ENCODE peak calls at places on chromosome 9, in nine cellular contexts. One of them, this sample, is unnamed.

GRCh38 chr9:6014668-6015270 is 655 bp downstream of the RANBP6 start:
- DNase-seq in lung: no peak
- DNase-seq in aorta: no peak
- DNase-seq in dorsolateral prefrontal cortex: no peak
- DNase-seq in uterus: no peak
- DNase-seq in A549: peak; percentile 36
- DNase-seq in HCT116: peak; percentile 7
- DNase-seq in SJSA1: peak; percentile 26
- DNase-seq in heart right ventricle: no peak
- DNase-seq in this sample: no peak

GRCh38 chr9:21252727-21253547 is 13.1 kb upstream of the IFNA14 start:
- DNase-seq in lung: peak; percentile 33
- DNase-seq in aorta: no peak
- DNase-seq in dorsolateral prefrontal cortex: no peak
- DNase-seq in uterus: no peak
- DNase-seq in A549: peak; percentile 42
- DNase-seq in HCT116: peak; percentile 38
- DNase-seq in SJSA1: peak; percentile 2
- DNase-seq in heart right ventricle: no peak
- DNase-seq in this sample: no peak

GRCh38 chr9:116278326-116278725 is 124.7 kb downstream of the PAPPA start:
- DNase-seq in lung: no peak
- DNase-seq in aorta: no peak
- DNase-seq in dorsolateral prefrontal cortex: no peak
- DNase-seq in uterus: no peak
- DNase-seq in A549: no peak
- DNase-seq in HCT116: no peak
- DNase-seq in SJSA1: peak; percentile 76
- DNase-seq in heart right ventricle: no peak
- DNase-seq in this sample: no peak

GRCh38 chr9:88574993-88575392 is 40.0 kb downstream of the NXNL2 start:
- DNase-seq in lung: no peak
- DNase-seq in aorta: no peak
- DNase-seq in dorsolateral prefrontal cortex: no peak
- DNase-seq in uterus: peak; percentile 59
- DNase-seq in A549: peak; percentile 16
- DNase-seq in HCT116: no peak
- DNase-seq in SJSA1: peak; percentile 33
- DNase-seq in heart right ventricle: no peak
- DNase-seq in this sample: no peak

GRCh38 chr9:5813837-5814236 is 19.1 kb downstream of the ERMP1 start:
- DNase-seq in lung: no peak
- DNase-seq in aorta: no peak
- DNase-seq in dorsolateral prefrontal cortex: no peak
- DNase-seq in uterus: no peak
- DNase-seq in A549: no peak
- DNase-seq in HCT116: no peak
- DNase-seq in SJSA1: no peak
- DNase-seq in heart right ventricle: no peak
- DNase-seq in this sample: no peak

GRCh38 chr9:69389437-69389995 is 64.5 kb downstream of the ENTREP1 start:
- DNase-seq in lung: no peak
- DNase-seq in aorta: no peak
- DNase-seq in dorsolateral prefrontal cortex: no peak
- DNase-seq in uterus: no peak
- DNase-seq in A549: no peak
- DNase-seq in HCT116: no peak
- DNase-seq in SJSA1: no peak
- DNase-seq in heart right ventricle: no peak
- DNase-seq in this sample: no peak

GRCh38 chr9:28456886-28457285 is 883.6 kb upstream of the C9orf72 start:
- DNase-seq in lung: no peak
- DNase-seq in aorta: no peak
- DNase-seq in dorsolateral prefrontal cortex: no peak
- DNase-seq in uterus: no peak
- DNase-seq in A549: no peak
- DNase-seq in HCT116: no peak
- DNase-seq in SJSA1: no peak
- DNase-seq in heart right ventricle: no peak
- DNase-seq in this sample: no peak

GRCh38 chr9:134959971-134960310 is 42.2 kb upstream of the FCN1 start:
- DNase-seq in lung: no peak
- DNase-seq in aorta: peak; percentile 58
- DNase-seq in dorsolateral prefrontal cortex: peak; percentile 35
- DNase-seq in uterus: no peak
- DNase-seq in A549: no peak
- DNase-seq in HCT116: no peak
- DNase-seq in SJSA1: no peak
- DNase-seq in heart right ventricle: no peak
- DNase-seq in this sample: no peak

GRCh38 chr9:4796530-4796929 is 3.8 kb downstream of the RCL1 start:
- DNase-seq in lung: no peak
- DNase-seq in aorta: no peak
- DNase-seq in dorsolateral prefrontal cortex: no peak
- DNase-seq in uterus: no peak
- DNase-seq in A549: no peak
- DNase-seq in HCT116: no peak
- DNase-seq in SJSA1: no peak
- DNase-seq in heart right ventricle: no peak
- DNase-seq in this sample: no peak

GRCh38 chr9:4799775-4800174 is 7.0 kb downstream of the RCL1 start:
- DNase-seq in lung: no peak
- DNase-seq in aorta: no peak
- DNase-seq in dorsolateral prefrontal cortex: no peak
- DNase-seq in uterus: no peak
- DNase-seq in A549: no peak
- DNase-seq in HCT116: no peak
- DNase-seq in SJSA1: no peak
- DNase-seq in heart right ventricle: no peak
- DNase-seq in this sample: no peak

GRCh38 chr9:4801156-4801555 is 8.4 kb downstream of the RCL1 start:
- DNase-seq in lung: no peak
- DNase-seq in aorta: no peak
- DNase-seq in dorsolateral prefrontal cortex: no peak
- DNase-seq in uterus: no peak
- DNase-seq in A549: no peak
- DNase-seq in HCT116: no peak
- DNase-seq in SJSA1: peak; percentile 0
- DNase-seq in heart right ventricle: no peak
- DNase-seq in this sample: no peak

GRCh38 chr9:4796988-4797956 is 4.5 kb downstream of the RCL1 start:
- DNase-seq in lung: no peak
- DNase-seq in aorta: no peak
- DNase-seq in dorsolateral prefrontal cortex: no peak
- DNase-seq in uterus: no peak
- DNase-seq in A549: peak; percentile 53
- DNase-seq in HCT116: peak; percentile 38
- DNase-seq in SJSA1: peak; percentile 1
- DNase-seq in heart right ventricle: no peak
- DNase-seq in this sample: no peak

GRCh38 chr9:4798281-4798680 is 5.5 kb downstream of the RCL1 start:
- DNase-seq in lung: no peak
- DNase-seq in aorta: no peak
- DNase-seq in dorsolateral prefrontal cortex: no peak
- DNase-seq in uterus: no peak
- DNase-seq in A549: no peak
- DNase-seq in HCT116: no peak
- DNase-seq in SJSA1: no peak
- DNase-seq in heart right ventricle: no peak
- DNase-seq in this sample: no peak
- H3K27ac ChIP-seq in lung: no peak overlapping the region
- H3K27ac ChIP-seq in aorta: peak overlapping the region; percentile 67
- H3K27ac ChIP-seq in dorsolateral prefrontal cortex: no peak overlapping the region
- H3K27ac ChIP-seq in uterus: peak overlapping the region; percentile 44
- H3K27ac ChIP-seq in A549: no peak overlapping the region
- H3K27ac ChIP-seq in HCT116: no peak overlapping the region
- H3K27ac ChIP-seq in SJSA1: no peak overlapping the region
- H3K27ac ChIP-seq in heart right ventricle: peak overlapping the region; percentile 46
- H3K27ac ChIP-seq in this sample: peak overlapping the region; percentile 31

GRCh38 chr9:127905788-127906191 is 6.4 kb upstream of the ST6GALNAC6 start:
- DNase-seq in lung: no peak
- DNase-seq in aorta: no peak
- DNase-seq in dorsolateral prefrontal cortex: no peak
- DNase-seq in uterus: no peak
- DNase-seq in A549: no peak
- DNase-seq in HCT116: no peak
- DNase-seq in SJSA1: no peak
- DNase-seq in heart right ventricle: no peak
- DNase-seq in this sample: no peak

GRCh38 chr9:127903557-127904475 is 4.4 kb upstream of the ST6GALNAC6 start:
- DNase-seq in lung: peak; percentile 78
- DNase-seq in aorta: peak; percentile 92
- DNase-seq in dorsolateral prefrontal cortex: no peak
- DNase-seq in uterus: no peak
- DNase-seq in A549: no peak
- DNase-seq in HCT116: no peak
- DNase-seq in SJSA1: peak; percentile 95
- DNase-seq in heart right ventricle: peak; percentile 83
- DNase-seq in this sample: peak; percentile 41

GRCh38 chr9:127907867-127908659 is 8.7 kb upstream of the ST6GALNAC6 start:
- DNase-seq in lung: no peak
- DNase-seq in aorta: no peak
- DNase-seq in dorsolateral prefrontal cortex: no peak
- DNase-seq in uterus: no peak
- DNase-seq in A549: no peak
- DNase-seq in HCT116: no peak
- DNase-seq in SJSA1: no peak
- DNase-seq in heart right ventricle: no peak
- DNase-seq in this sample: no peak

GRCh38 chr9:127904888-127905728 is 5.7 kb upstream of the ST6GALNAC6 start:
- DNase-seq in lung: no peak
- DNase-seq in aorta: no peak
- DNase-seq in dorsolateral prefrontal cortex: no peak
- DNase-seq in uterus: no peak
- DNase-seq in A549: no peak
- DNase-seq in HCT116: no peak
- DNase-seq in SJSA1: no peak
- DNase-seq in heart right ventricle: no peak
- DNase-seq in this sample: no peak

DNA sequence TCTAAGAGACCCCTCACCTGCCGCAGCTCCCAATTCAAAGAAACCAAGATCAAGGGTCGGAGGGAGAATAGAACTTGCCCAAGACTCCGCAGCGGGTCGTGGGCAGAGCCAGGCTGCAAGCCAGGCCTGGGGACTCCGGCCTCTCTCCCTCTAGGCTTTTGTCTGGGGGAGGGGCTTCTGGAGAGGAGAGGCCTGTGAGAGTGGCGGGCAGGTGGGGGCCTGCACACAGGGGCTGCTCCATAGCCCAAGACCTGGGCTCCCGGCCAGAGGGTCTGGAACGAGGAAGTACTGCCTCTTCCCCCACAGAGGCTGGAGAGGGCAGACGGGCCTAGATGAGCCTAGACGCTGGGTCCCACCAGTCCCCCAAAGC is 5.1 kb upstream of the ST6GALNAC6 start:
- DNase-seq in lung: no peak
- DNase-seq in aorta: peak; percentile 80
- DNase-seq in dorsolateral prefrontal cortex: no peak
- DNase-seq in uterus: peak; percentile 62
- DNase-seq in A549: no peak
- DNase-seq in HCT116: no peak
- DNase-seq in SJSA1: no peak
- DNase-seq in heart right ventricle: no peak
- DNase-seq in this sample: no peak
- H3K4me3 ChIP-seq in lung: no peak overlapping the region
- H3K4me3 ChIP-seq in aorta: no peak overlapping the region
- H3K4me3 ChIP-seq in dorsolateral prefrontal cortex: no peak overlapping the region
- H3K4me3 ChIP-seq in uterus: no peak overlapping the region
- H3K4me3 ChIP-seq in A549: no peak overlapping the region
- H3K4me3 ChIP-seq in HCT116: no peak overlapping the region
- H3K4me3 ChIP-seq in SJSA1: no peak overlapping the region
- H3K4me3 ChIP-seq in heart right ventricle: no peak overlapping the region
- H3K4me3 ChIP-seq in this sample: no peak overlapping the region

GRCh38 chr9:131098391-131099087 is 2.2 kb downstream of the AIF1L start:
- DNase-seq in lung: no peak
- DNase-seq in aorta: no peak
- DNase-seq in dorsolateral prefrontal cortex: no peak
- DNase-seq in uterus: no peak
- DNase-seq in A549: no peak
- DNase-seq in HCT116: no peak
- DNase-seq in SJSA1: no peak
- DNase-seq in heart right ventricle: peak; percentile 54
- DNase-seq in this sample: no peak
- H3K27ac ChIP-seq in lung: no peak overlapping the region
- H3K27ac ChIP-seq in aorta: no peak overlapping the region
- H3K27ac ChIP-seq in dorsolateral prefrontal cortex: peak overlapping the region; percentile 51
- H3K27ac ChIP-seq in uterus: no peak overlapping the region
- H3K27ac ChIP-seq in A549: no peak overlapping the region
- H3K27ac ChIP-seq in HCT116: no peak overlapping the region
- H3K27ac ChIP-seq in SJSA1: no peak overlapping the region
- H3K27ac ChIP-seq in heart right ventricle: peak overlapping the region; percentile 80
- H3K27ac ChIP-seq in this sample: no peak overlapping the region

GRCh38 chr9:120928015-120928719 is 1.6 kb upstream of the TRAF1 start:
- DNase-seq in lung: peak; percentile 58
- DNase-seq in aorta: peak; percentile 87
- DNase-seq in dorsolateral prefrontal cortex: no peak
- DNase-seq in uterus: peak; percentile 59
- DNase-seq in A549: no peak
- DNase-seq in HCT116: no peak
- DNase-seq in SJSA1: no peak
- DNase-seq in heart right ventricle: peak; percentile 47
- DNase-seq in this sample: peak; percentile 75

GRCh38 chr9:120925535-120926396 is 830 bp downstream of the TRAF1 start:
- DNase-seq in lung: no peak
- DNase-seq in aorta: peak; percentile 90
- DNase-seq in dorsolateral prefrontal cortex: no peak
- DNase-seq in uterus: no peak
- DNase-seq in A549: peak; percentile 69
- DNase-seq in HCT116: no peak
- DNase-seq in SJSA1: peak; percentile 87
- DNase-seq in heart right ventricle: no peak
- DNase-seq in this sample: no peak

GRCh38 chr9:120926397-120926928 is at the start of gene TRAF1:
- DNase-seq in lung: no peak
- DNase-seq in aorta: no peak
- DNase-seq in dorsolateral prefrontal cortex: no peak
- DNase-seq in uterus: no peak
- DNase-seq in A549: peak; percentile 21
- DNase-seq in HCT116: no peak
- DNase-seq in SJSA1: no peak
- DNase-seq in heart right ventricle: no peak
- DNase-seq in this sample: no peak

GRCh38 chr9:120928720-120929389 is 2.3 kb upstream of the TRAF1 start:
- DNase-seq in lung: peak; percentile 73
- DNase-seq in aorta: peak; percentile 93
- DNase-seq in dorsolateral prefrontal cortex: peak; percentile 75
- DNase-seq in uterus: peak; percentile 75
- DNase-seq in A549: peak; percentile 57
- DNase-seq in HCT116: no peak
- DNase-seq in SJSA1: no peak
- DNase-seq in heart right ventricle: peak; percentile 84
- DNase-seq in this sample: peak; percentile 91

DNA sequence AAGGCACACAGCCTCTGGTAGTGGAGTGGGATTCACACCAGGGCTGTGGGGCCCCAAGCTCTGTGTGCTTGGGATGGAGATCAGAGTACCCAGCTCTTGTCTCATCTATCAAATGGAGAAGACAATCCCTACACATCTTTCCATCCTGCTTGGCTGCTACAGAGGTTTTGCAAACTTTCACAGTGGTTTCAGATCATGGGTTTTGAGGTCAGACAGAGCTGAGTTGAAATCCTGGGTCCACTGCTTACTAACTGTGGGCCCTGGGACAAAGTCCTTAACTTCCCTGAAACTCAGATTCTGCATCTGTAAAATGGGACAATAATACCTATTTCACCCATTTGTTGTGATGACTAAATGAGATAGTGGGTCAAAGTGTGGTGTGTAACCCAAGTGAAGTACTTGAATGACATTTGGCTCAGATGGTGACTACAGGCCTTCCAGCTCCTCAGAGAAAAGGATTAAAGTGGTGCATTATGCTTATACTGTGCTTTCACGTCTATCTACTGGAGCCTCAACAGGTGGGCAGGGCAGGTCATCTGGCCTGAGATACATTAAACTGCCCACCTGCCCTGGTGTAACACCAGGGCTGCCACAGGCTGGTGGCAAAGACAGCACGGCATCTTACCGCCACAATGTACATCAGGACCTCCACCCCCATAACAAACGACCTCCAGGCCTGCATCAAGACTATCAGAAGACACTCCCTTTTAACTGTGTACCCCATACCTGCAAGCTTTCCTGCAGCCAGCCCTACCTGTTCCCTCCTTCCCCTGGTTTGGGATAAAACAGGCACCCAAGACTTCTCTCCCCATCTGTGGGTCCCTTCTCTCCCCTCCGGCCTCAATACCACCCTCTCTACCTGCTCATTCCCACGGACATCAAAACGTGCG is 774 bp upstream of the TRAF1 start:
- DNase-seq in lung: no peak
- DNase-seq in aorta: no peak
- DNase-seq in dorsolateral prefrontal cortex: no peak
- DNase-seq in uterus: no peak
- DNase-seq in A549: no peak
- DNase-seq in HCT116: no peak
- DNase-seq in SJSA1: no peak
- DNase-seq in heart right ventricle: no peak
- DNase-seq in this sample: no peak
- H3K4me3 ChIP-seq in lung: no peak overlapping the region
- H3K4me3 ChIP-seq in aorta: no peak overlapping the region
- H3K4me3 ChIP-seq in dorsolateral prefrontal cortex: no peak overlapping the region
- H3K4me3 ChIP-seq in uterus: no peak overlapping the region
- H3K4me3 ChIP-seq in A549: no peak overlapping the region
- H3K4me3 ChIP-seq in HCT116: no peak overlapping the region
- H3K4me3 ChIP-seq in SJSA1: no peak overlapping the region
- H3K4me3 ChIP-seq in heart right ventricle: no peak overlapping the region
- H3K4me3 ChIP-seq in this sample: no peak overlapping the region

This sample was measured in pancreas.